ENCODE peak calls at places on chromosomes 12 and 14, in five cellular contexts. One of them, this sample, is unnamed.

GRCh38 chr12:124581299-124581698 is 13.9 kb upstream of the NCOR2 start:
- DNase-seq in NCI-H2171 treated with DMSO at 0.1 percent for 48 hours: no peak
- DNase-seq in EL: no peak
- DNase-seq in stomach: no peak
- DNase-seq in iPS DF 19.7: no peak
- DNase-seq in this sample: no peak

GRCh38 chr12:75750950-75751349 is 239.5 kb upstream of the KRR1 start:
- DNase-seq in NCI-H2171 treated with DMSO at 0.1 percent for 48 hours: no peak
- DNase-seq in EL: peak; percentile 57
- DNase-seq in stomach: no peak
- DNase-seq in iPS DF 19.7: no peak
- DNase-seq in this sample: no peak

GRCh38 chr12:56931474-56931978 is 2.7 kb downstream of the SDR9C7 start:
- DNase-seq in NCI-H2171 treated with DMSO at 0.1 percent for 48 hours: no peak
- DNase-seq in EL: peak; percentile 48
- DNase-seq in stomach: no peak
- DNase-seq in iPS DF 19.7: peak; percentile 28
- DNase-seq in this sample: no peak

GRCh38 chr14:37778135-37778943 is 182.9 kb downstream of the TTC6 start:
- DNase-seq in NCI-H2171 treated with DMSO at 0.1 percent for 48 hours: no peak
- DNase-seq in EL: no peak
- DNase-seq in stomach: no peak
- DNase-seq in iPS DF 19.7: no peak
- DNase-seq in this sample: no peak

GRCh38 chr14:64891173-64891838 is 11.6 kb upstream of the SPTB start:
- DNase-seq in NCI-H2171 treated with DMSO at 0.1 percent for 48 hours: peak; percentile 92
- DNase-seq in EL: no peak
- DNase-seq in stomach: no peak
- DNase-seq in iPS DF 19.7: no peak
- DNase-seq in this sample: no peak

GRCh38 chr12:82474798-82475184 is 116.5 kb downstream of the METTL25 start:
- DNase-seq in NCI-H2171 treated with DMSO at 0.1 percent for 48 hours: no peak
- DNase-seq in EL: peak; percentile 22
- DNase-seq in stomach: no peak
- DNase-seq in iPS DF 19.7: no peak
- DNase-seq in this sample: no peak

GRCh38 chr14:58637391-58638230 is at the start of gene DACT1:
- DNase-seq in NCI-H2171 treated with DMSO at 0.1 percent for 48 hours: peak; percentile 52
- DNase-seq in EL: peak; percentile 76
- DNase-seq in stomach: peak; percentile 44
- DNase-seq in iPS DF 19.7: no peak
- DNase-seq in this sample: no peak

GRCh38 chr12:53777412-53777811 is 25.6 kb upstream of the CISTR start:
- DNase-seq in NCI-H2171 treated with DMSO at 0.1 percent for 48 hours: no peak
- DNase-seq in EL: no peak
- DNase-seq in stomach: no peak
- DNase-seq in iPS DF 19.7: no peak
- DNase-seq in this sample: no peak

GRCh38 chr12:57227315-57228115 is 2.0 kb upstream of the SHMT2 start:
- DNase-seq in NCI-H2171 treated with DMSO at 0.1 percent for 48 hours: no peak
- DNase-seq in EL: no peak
- DNase-seq in stomach: no peak
- DNase-seq in iPS DF 19.7: no peak
- DNase-seq in this sample: no peak

GRCh38 chr14:67525389-67525788 is 7.7 kb upstream of the PLEKHH1 start:
- DNase-seq in NCI-H2171 treated with DMSO at 0.1 percent for 48 hours: no peak
- DNase-seq in EL: no peak
- DNase-seq in stomach: no peak
- DNase-seq in iPS DF 19.7: no peak
- DNase-seq in this sample: no peak

GRCh38 chr14:91185721-91186120 is 58.8 kb downstream of the GPR68 start:
- DNase-seq in NCI-H2171 treated with DMSO at 0.1 percent for 48 hours: no peak
- DNase-seq in EL: no peak
- DNase-seq in stomach: no peak
- DNase-seq in iPS DF 19.7: no peak
- DNase-seq in this sample: no peak